ENCODE peak calls at places on chromosomes 3 and 15, in eight cellular contexts. H is left ventricle myocardium inferior; L is A549; F is RWPE2; A is astrocyte; J is IMR-90; D is CD8-positive, alpha-beta memory T cell; I is heart right ventricle. X is an unnamed sample.

GRCh38 chr3:135125171-135125801 is 330.2 kb downstream of the EPHB1 start:
- DNase-seq in I (no peak), L (no peak), H (no peak), A (peak; percentile 12), D (no peak), J (peak; percentile 27), F (no peak), X (no peak)

GRCh38 chr3:102195198-102195948 is 239.4 kb upstream of the ZPLD1 start:
- DNase-seq in L (no peak), A (no peak), D (no peak), I (no peak), J (no peak), F (peak; percentile 74), H (no peak), X (peak; percentile 31)

GRCh38 chr15:56608140-56608778 is 125.0 kb downstream of the ZNF280D start:
- DNase-seq in D (no peak), A (peak; percentile 30), I (no peak), L (no peak), H (no peak), F (no peak), J (peak; percentile 10), X (peak; percentile 5)

GRCh38 chr15:67685008-67685599 is 140.2 kb upstream of the SKOR1 start:
- DNase-seq in D (no peak), L (no peak), H (no peak), A (peak; percentile 31), I (no peak), F (no peak), J (peak; percentile 58), X (no peak)

GRCh38 chr15:60721706-60722105 is 242.8 kb upstream of the ICE2 start:
- DNase-seq in H (no peak), F (no peak), L (no peak), I (no peak), D (no peak), J (peak; percentile 80), A (peak; percentile 35), X (no peak)

GRCh38 chr3:71579934-71580318 is 3.6 kb downstream of the FOXP1 start:
- DNase-seq in A (peak; percentile 73), F (no peak), L (no peak), J (peak; percentile 57), H (no peak), I (no peak), D (no peak), X (peak; percentile 47)

GRCh38 chr3:127487196-127487595 is 103.3 kb downstream of the TPRA1 start:
- DNase-seq in D (no peak), F (no peak), L (no peak), H (no peak), I (no peak), A (no peak), J (no peak), X (no peak)

GRCh38 chr3:190266915-190267290 is 55.3 kb downstream of the CLDN1 start:
- DNase-seq in J (no peak), I (no peak), A (no peak), F (no peak), L (no peak), H (no peak), D (no peak), X (no peak)

GRCh38 chr3:134839990-134840389 is 44.9 kb downstream of the EPHB1 start:
- DNase-seq in H (no peak), F (no peak), I (peak; percentile 18), D (no peak), A (no peak), J (no peak), L (no peak), X (no peak)

GRCh38 chr15:34481370-34481769 is 43.8 kb upstream of the GOLGA8A start:
- DNase-seq in F (no peak), L (no peak), A (no peak), H (no peak), D (no peak), J (no peak), I (no peak), X (no peak)

GRCh38 chr3:177813322-177813721 is 616.0 kb upstream of the TBL1XR1 start:
- DNase-seq in A (peak; percentile 66), I (no peak), F (no peak), H (peak; percentile 48), J (peak; percentile 42), L (no peak), D (no peak), X (no peak)

GRCh38 chr15:62533687-62534086 is 368.6 kb upstream of the C2CD4B start:
- DNase-seq in F (no peak), D (no peak), H (no peak), L (no peak), J (no peak), A (no peak), I (no peak), X (no peak)

GRCh38 chr15:48059786-48060185 is 61.0 kb upstream of the SLC24A5 start:
- DNase-seq in L (no peak), I (peak; percentile 41), D (no peak), J (peak; percentile 14), H (peak; percentile 27), A (peak; percentile 47), F (no peak), X (no peak)

DNA sequence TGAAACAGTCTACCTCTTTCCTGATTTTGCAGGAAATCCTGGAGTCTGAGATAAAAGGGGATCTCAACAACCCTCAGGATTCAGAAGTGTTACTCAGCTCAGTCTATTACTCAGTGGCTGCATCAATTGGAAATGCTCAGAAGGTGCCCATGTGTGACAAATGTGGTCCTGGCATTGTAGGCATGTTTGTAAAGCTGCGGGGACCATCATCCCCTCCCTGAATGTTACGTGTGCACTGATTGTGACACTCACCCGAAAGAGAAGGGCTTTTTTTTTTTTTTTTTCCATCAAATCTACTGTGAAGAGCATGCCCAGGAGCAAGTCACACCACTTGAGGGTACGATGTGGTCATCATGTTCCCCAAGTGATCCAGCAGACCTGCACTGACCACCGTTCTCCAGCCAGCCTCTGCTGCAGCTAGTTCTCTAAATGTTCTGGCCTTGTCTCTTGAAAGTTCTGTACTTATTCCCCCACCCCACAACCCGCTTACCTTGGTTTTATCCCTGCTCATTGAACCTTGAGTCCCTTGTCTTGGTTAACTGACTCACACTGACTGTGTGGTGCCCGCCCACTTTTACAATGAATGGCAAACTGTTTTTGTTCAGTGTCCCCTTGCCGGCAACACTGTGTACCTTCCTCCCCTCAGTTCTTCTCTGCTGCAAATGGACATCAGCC is 19.8 kb downstream of the ST3GAL6 start:
- DNase-seq in J (no peak), L (no peak), F (no peak), I (no peak), D (no peak), A (no peak), H (no peak), X (no peak)
- H3K4me1 ChIP-seq in J (peaks cover 13% of the 10 kb centered on the region), L (peaks cover 13% of the 10 kb centered on the region), F (peaks cover 29% of the 10 kb centered on the region), I (peaks cover 76% of the 10 kb centered on the region), D (no peaks in the 10 kb centered on the region), A (peaks cover 68% of the 10 kb centered on the region), H (peaks cover 74% of the 10 kb centered on the region), X (no peaks in the 10 kb centered on the region)

GRCh38 chr3:111333642-111334041 is 208.4 kb upstream of the CD96 start:
- DNase-seq in A (peak; percentile 33), F (no peak), I (no peak), L (no peak), D (no peak), J (peak; percentile 36), H (no peak), X (no peak)
- H3K4me1 ChIP-seq in A (peaks cover 10% of the 10 kb centered on the region), F (peaks cover 2% of the 10 kb centered on the region), I (no peaks in the 10 kb centered on the region), L (no peaks in the 10 kb centered on the region), D (no peaks in the 10 kb centered on the region), J (no peaks in the 10 kb centered on the region), H (no peaks in the 10 kb centered on the region), X (no peaks in the 10 kb centered on the region)

GRCh38 chr3:50269460-50269859 is 513 bp downstream of the SEMA3B start:
- DNase-seq in D (no peak), A (no peak), L (no peak), I (peak; percentile 20), F (no peak), H (no peak), J (no peak), X (no peak)
- H3K4me1 ChIP-seq in D (peaks cover 13% of the 10 kb centered on the region), A (peaks cover 36% of the 10 kb centered on the region), L (peaks cover 75% of the 10 kb centered on the region), I (peaks cover 66% of the 10 kb centered on the region), F (peaks cover 37% of the 10 kb centered on the region), H (peaks cover 76% of the 10 kb centered on the region), J (peaks cover 58% of the 10 kb centered on the region), X (peaks cover 56% of the 10 kb centered on the region)

GRCh38 chr3:13651057-13651400 is 102.1 kb downstream of the FBLN2 start:
- DNase-seq in H (no peak), J (no peak), L (no peak), D (no peak), A (no peak), I (no peak), F (no peak), X (no peak)
- H3K4me1 ChIP-seq in H (peaks cover 24% of the 10 kb centered on the region), J (peaks cover 1% of the 10 kb centered on the region), L (peaks cover 7% of the 10 kb centered on the region), D (peaks cover 41% of the 10 kb centered on the region), A (peaks cover 19% of the 10 kb centered on the region), I (peaks cover 14% of the 10 kb centered on the region), F (peaks cover 6% of the 10 kb centered on the region), X (peaks cover 5% of the 10 kb centered on the region)

GRCh38 chr3:13143381-13144004 is 70.3 kb upstream of the IQSEC1 start:
- DNase-seq in A (no peak), D (no peak), H (no peak), J (no peak), L (no peak), I (no peak), F (no peak), X (no peak)
- H3K4me1 ChIP-seq in A (no peaks in the 10 kb centered on the region), D (no peaks in the 10 kb centered on the region), H (no peaks in the 10 kb centered on the region), J (no peaks in the 10 kb centered on the region), L (no peaks in the 10 kb centered on the region), I (no peaks in the 10 kb centered on the region), F (no peaks in the 10 kb centered on the region), X (no peaks in the 10 kb centered on the region)

DNA sequence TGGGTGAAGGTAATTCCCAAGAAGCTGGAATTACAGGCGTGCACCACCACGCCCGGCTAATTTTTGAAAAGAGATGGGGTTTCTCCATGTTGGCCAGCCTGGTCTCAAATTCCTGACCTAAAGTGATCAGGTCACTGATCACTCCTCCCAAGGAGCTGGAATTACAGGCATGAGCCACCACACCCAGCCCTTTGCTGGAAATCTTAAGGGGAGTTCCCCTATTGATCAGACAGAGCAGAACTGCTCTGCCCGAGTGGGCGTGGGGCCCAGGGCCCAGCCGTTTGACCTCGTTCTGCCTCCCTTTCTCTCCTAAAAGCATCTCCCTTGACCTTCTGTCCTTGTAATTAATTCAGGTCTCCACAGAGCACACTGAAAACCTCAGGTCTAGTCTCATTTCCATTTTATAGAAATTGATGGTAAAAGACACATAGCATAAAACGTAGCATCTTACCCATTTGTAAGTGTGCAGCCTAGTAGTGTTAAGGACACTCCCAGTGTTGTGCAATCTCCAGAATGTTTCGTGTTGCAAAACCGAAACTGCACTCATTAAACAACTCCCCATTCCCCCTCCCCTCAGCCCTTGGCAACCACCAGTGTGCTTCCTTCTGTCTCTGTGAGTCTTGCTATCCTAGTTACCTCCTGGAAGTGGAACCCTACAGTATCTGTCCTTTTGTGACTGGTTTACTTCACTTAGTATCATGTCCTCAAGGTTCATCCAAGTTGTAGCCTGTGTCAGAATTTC is 89.3 kb downstream of the SLCO3A1 start:
- DNase-seq in F (peak; percentile 91), I (peak; percentile 63), J (peak; percentile 89), D (peak; percentile 21), L (peak; percentile 64), H (peak; percentile 83), A (peak; percentile 81), X (peak; percentile 80)
- H3K4me1 ChIP-seq in F (peaks cover 46% of the 10 kb centered on the region), I (peaks cover 97% of the 10 kb centered on the region), J (peaks cover 5% of the 10 kb centered on the region), D (peaks cover 14% of the 10 kb centered on the region), L (peaks cover 56% of the 10 kb centered on the region), H (peaks cover 98% of the 10 kb centered on the region), A (peaks cover 2% of the 10 kb centered on the region), X (peaks cover 42% of the 10 kb centered on the region)

DNA sequence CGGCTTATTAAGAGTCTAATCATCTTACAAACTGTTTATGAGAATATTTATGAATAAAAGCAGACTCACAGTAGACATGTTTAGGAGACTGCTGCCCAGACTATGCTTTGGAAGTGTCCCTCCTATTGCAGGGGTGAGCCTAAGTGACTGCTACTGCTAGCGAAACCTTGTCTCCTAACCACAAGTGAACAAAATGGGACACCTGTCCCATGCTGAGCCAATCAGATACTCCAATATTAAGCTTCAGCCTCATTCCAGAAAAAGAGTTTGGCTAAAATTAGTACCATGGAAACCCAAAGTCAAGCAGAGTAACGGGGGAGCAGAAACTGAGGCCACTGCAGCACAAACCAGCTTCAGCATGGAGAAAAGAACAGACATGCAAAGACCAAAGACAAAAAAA is 4.6 kb downstream of the DENND6A start:
- DNase-seq in A (no peak), J (no peak), L (no peak), I (no peak), D (no peak), F (no peak), H (no peak), X (no peak)
- H3K4me1 ChIP-seq in A (peaks cover 8% of the 10 kb centered on the region), J (no peaks in the 10 kb centered on the region), L (peaks cover 18% of the 10 kb centered on the region), I (peaks cover 56% of the 10 kb centered on the region), D (peaks cover 58% of the 10 kb centered on the region), F (peaks cover 8% of the 10 kb centered on the region), H (peaks cover 65% of the 10 kb centered on the region), X (no peaks in the 10 kb centered on the region)